ENCODE peak calls at places on chromosomes 6 and 20, in six cellular contexts. G, N, H, S, Y and D are unnamed samples.
A peak's percentile ranks its signal among the peaks of the same experiment; 100 is the strongest.

GRCh38 chr6:102746941-102747340 is 1353.4 kb downstream of the GRIK2 start:
- DNase-seq in G (no peak), H (no peak), N (no peak), S (no peak), Y (no peak), D (no peak)

GRCh38 chr20:47781631-47782030 is 3.6 kb downstream of the SULF2 start:
- DNase-seq in N (no peak), H (no peak), G (peak; percentile 70), Y (no peak), S (no peak), D (no peak)

GRCh38 chr20:37564388-37565133 is 36.9 kb upstream of the BLCAP start:
- DNase-seq in H (peak; percentile 35), Y (peak; percentile 72), N (peak; percentile 85), G (peak; percentile 90), S (peak; percentile 72), D (no peak)

GRCh38 chr6:143157146-143157545 is 96.5 kb downstream of the AIG1 start:
- DNase-seq in N (no peak), S (no peak), G (no peak), H (no peak), Y (no peak), D (no peak)

GRCh38 chr6:153435787-153436186 is 304.7 kb upstream of the RGS17 start:
- DNase-seq in Y (no peak), N (no peak), H (no peak), S (no peak), G (no peak), D (no peak)

GRCh38 chr6:145028144-145028818 is 707.0 kb downstream of the EPM2A start:
- DNase-seq in G (peak; percentile 5), Y (no peak), H (peak; percentile 59), N (no peak), S (no peak), D (no peak)

GRCh38 chr6:157605484-157605883 is 217.6 kb upstream of the SNX9 start:
- DNase-seq in G (no peak), H (no peak), Y (no peak), N (no peak), S (no peak), D (no peak)

GRCh38 chr6:157228421-157229218 is 94.7 kb downstream of the TMEM242 start:
- DNase-seq in N (peak; percentile 74), G (peak; percentile 87), Y (peak; percentile 72), H (no peak), S (no peak), D (peak; percentile 52)

GRCh38 chr6:12803486-12803885 is 86.9 kb downstream of the PHACTR1 start:
- DNase-seq in H (no peak), G (no peak), Y (no peak), N (no peak), S (no peak), D (no peak)

GRCh38 chr20:32289661-32290431 is 12.4 kb downstream of the KIF3B start:
- DNase-seq in N (peak; percentile 35), S (no peak), Y (no peak), G (no peak), H (no peak), D (no peak)

GRCh38 chr6:134029495-134030455 is 22.6 kb downstream of the SLC2A12 start:
- DNase-seq in Y (no peak), S (no peak), G (peak; percentile 13), N (no peak), H (peak; percentile 69), D (no peak)

GRCh38 chr6:39274471-39274870 is 39.7 kb downstream of the KCNK17 start:
- DNase-seq in N (no peak), Y (no peak), H (no peak), S (no peak), G (no peak), D (no peak)

GRCh38 chr6:68226460-68226859 is 408.6 kb upstream of the ADGRB3 start:
- DNase-seq in Y (no peak), N (no peak), S (no peak), H (no peak), G (no peak), D (no peak)

GRCh38 chr20:53959849-53960585 is 110.4 kb downstream of the BCAS1 start:
- DNase-seq in H (no peak), S (no peak), G (no peak), N (no peak), Y (no peak), D (no peak)

GRCh38 chr20:37686762-37687477 is 6.9 kb upstream of the CTNNBL1 start:
- DNase-seq in G (no peak), N (no peak), Y (no peak), S (no peak), H (no peak), D (no peak)

GRCh38 chr6:13873288-13874190 is 51.2 kb upstream of the RNF182 start:
- DNase-seq in Y (peak; percentile 79), S (no peak), H (peak; percentile 18), G (peak; percentile 92), N (peak; percentile 93), D (peak; percentile 72)

GRCh38 chr6:65776332-65776731 is 69.3 kb upstream of the EYS start:
- DNase-seq in Y (no peak), N (no peak), S (no peak), G (no peak), H (no peak), D (no peak)

GRCh38 chr20:18705906-18706305 is 107.7 kb upstream of the SCP2D1 start:
- DNase-seq in N (no peak), S (no peak), G (no peak), Y (no peak), H (no peak), D (no peak)

GRCh38 chr6:101640131-101640530 is 246.6 kb downstream of the GRIK2 start:
- DNase-seq in S (no peak), H (no peak), N (no peak), Y (no peak), G (no peak), D (no peak)

GRCh38 chr20:61369731-61370520 is 117.9 kb downstream of the CDH4 start:
- DNase-seq in Y (no peak), G (no peak), N (peak; percentile 51), S (no peak), H (no peak), D (no peak)

GRCh38 chr20:58538752-58539151 is 23.6 kb upstream of the APCDD1L start:
- DNase-seq in Y (no peak), N (no peak), G (no peak), S (no peak), H (no peak), D (peak; percentile 6)

GRCh38 chr6:100446115-100446921 is 18.4 kb downstream of the SIM1 start:
- DNase-seq in Y (no peak), G (no peak), N (no peak), S (no peak), H (peak; percentile 38), D (no peak)

GRCh38 chr6:168102093-168102985 is 23.3 kb upstream of the FRMD1 start:
- DNase-seq in Y (no peak), H (no peak), S (no peak), G (no peak), N (no peak), D (no peak)

GRCh38 chr6:43173496-43174262 is 2.6 kb downstream of the SRF start:
- DNase-seq in Y (no peak), N (no peak), H (no peak), S (no peak), G (no peak), D (peak; percentile 70)

GRCh38 chr6:80094017-80094416 is 12.5 kb upstream of the BCKDHB start:
- DNase-seq in G (peak; percentile 52), Y (no peak), H (peak; percentile 38), S (no peak), N (no peak), D (no peak)

GRCh38 chr6:157755752-157756411 is 67.2 kb upstream of the SNX9 start:
- DNase-seq in Y (no peak), S (no peak), H (no peak), G (no peak), N (no peak), D (no peak)

GRCh38 chr6:43938178-43939101 is 168.4 kb downstream of the VEGFA start:
- DNase-seq in N (peak; percentile 53), H (no peak), G (peak; percentile 50), S (no peak), Y (no peak), D (peak; percentile 53)

GRCh38 chr20:515696-516095 is 27.9 kb downstream of the CSNK2A1 start:
- DNase-seq in H (no peak), Y (no peak), N (no peak), S (no peak), G (no peak), D (no peak)
- H3K4me1 ChIP-seq in H (no peaks in the 10 kb centered on the region), Y (peaks cover 16% of the 10 kb centered on the region), N (peaks cover 72% of the 10 kb centered on the region), S (peaks cover 50% of the 10 kb centered on the region), G (no peaks in the 10 kb centered on the region), D (peaks cover 23% of the 10 kb centered on the region)

DNA sequence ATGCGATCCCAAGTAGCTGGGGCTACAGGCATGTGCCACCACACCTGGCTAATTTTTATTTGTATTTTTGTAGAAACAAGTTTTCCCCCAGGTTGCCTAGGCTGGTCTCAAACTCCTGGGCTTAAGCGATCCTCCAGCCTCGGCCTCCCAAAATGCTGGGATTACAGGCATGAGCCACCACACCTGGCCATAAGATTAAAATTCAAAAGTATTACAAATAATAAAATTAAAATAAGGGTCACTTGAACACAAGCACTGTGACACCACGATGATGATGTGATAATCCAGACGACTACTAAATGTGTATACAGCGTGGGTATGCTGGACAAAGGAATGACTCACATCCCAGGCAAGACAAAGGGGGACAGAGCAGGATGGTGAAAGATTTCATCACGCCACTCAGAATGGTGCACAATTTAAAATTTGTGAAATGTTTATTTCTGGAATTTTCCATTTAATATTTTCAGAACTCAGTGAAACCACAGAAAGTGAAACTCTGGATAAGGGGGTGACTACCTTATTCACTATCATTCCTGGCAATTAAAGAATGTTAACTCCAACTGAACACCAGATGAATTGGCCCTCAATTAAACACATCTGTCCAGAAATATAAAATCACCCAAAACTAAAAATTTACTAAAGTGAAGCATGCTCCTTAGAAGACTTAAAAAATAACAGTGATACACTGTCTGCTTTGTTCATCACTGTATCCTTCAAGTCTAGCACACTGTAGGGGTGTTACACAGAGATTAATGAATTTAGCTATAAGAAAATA is 13.1 kb downstream of the B4GALT5 start:
- DNase-seq in Y (no peak), H (peak; percentile 85), N (no peak), G (no peak), S (no peak), D (no peak)
- TF ChIP-seq POLR2AphosphoS5 in Y (peak; percentile 39), H (no peak), N (no peak), G (peak; percentile 23), S (no peak), D (no peak)

DNA sequence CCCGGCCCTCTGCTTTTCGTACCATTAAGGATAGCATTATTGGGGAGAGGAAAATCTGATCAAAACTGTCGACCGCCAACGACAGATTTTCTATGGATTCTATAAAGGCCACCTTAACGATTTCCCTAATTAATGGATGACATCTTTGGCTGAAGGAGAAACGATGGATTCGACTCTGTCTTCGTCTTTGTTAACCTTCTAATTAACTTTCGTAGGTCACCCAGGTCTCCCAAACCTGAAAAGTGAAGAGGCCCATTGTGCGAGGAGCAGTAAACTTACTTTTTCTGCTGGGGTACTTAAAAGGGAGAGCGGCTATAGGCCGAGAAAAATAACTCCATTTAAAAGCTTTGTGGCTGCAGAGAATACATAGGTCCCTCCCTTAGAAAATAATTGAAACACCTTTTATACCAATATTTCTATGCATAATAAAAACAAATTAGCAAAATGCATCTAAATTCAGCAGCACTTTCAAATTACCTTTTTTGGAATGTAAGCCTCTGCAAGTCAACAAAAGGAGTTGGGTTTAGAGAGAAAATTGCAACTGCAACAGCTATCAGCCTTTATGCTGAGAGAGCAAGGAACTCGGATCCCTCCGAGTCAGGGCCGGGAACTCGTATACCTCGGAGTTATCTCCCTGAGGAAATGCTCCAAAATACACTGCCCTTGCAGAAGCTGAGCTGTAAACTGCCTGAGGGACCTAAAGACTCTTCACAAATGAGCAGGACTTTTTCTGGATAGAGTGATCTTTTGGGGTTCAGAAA is 31.4 kb upstream of the NR2E1 start:
- DNase-seq in S (no peak), G (no peak), N (no peak), H (no peak), Y (no peak), D (no peak)
- H3K27ac ChIP-seq in S (peak overlapping the region; percentile 46), G (no peak overlapping the region), N (no peak overlapping the region), H (no peak overlapping the region), Y (no peak overlapping the region), D (peak overlapping the region; percentile 75)

GRCh38 chr6:111606620-111607115 is 990 bp upstream of the TRAF3IP2 start:
- DNase-seq in G (no peak), H (no peak), S (no peak), N (no peak), Y (no peak), D (no peak)
- H3K4me1 ChIP-seq in G (peaks cover 15% of the 10 kb centered on the region), H (peaks cover 49% of the 10 kb centered on the region), S (peaks cover 44% of the 10 kb centered on the region), N (peaks cover 56% of the 10 kb centered on the region), Y (peaks cover 47% of the 10 kb centered on the region), D (peaks cover 40% of the 10 kb centered on the region)